ENCODE peak calls at places on chromosome X, in eight cellular contexts. M is PC-9; S is transverse colon; C is RWPE2; H is ascending aorta; N is breast epithelium; T is CD4-positive, CD25-positive, alpha-beta regulatory T cell; L is left ventricle myocardium inferior. P is an unnamed sample. For H3K9me3 and H3K36me3, the result is how much of the 10 kb centered on the place peaks cover.

GRCh38 chrX:22818061-22818460 is 181.7 kb upstream of the DDX53 start:
- DNase-seq in T (no peak), C (no peak), M (no peak), L (no peak), S (no peak), H (no peak), N (no peak), P (no peak)

GRCh38 chrX:10611441-10612090 is 8.8 kb downstream of the MID1 start:
- DNase-seq in M (no peak), T (no peak), C (no peak), L (no peak), N (no peak), H (no peak), S (no peak), P (no peak)

GRCh38 chrX:122241959-122242358 is 942.1 kb upstream of the GRIA3 start:
- DNase-seq in L (no peak), M (no peak), T (no peak), C (no peak), N (no peak), S (no peak), H (no peak), P (no peak)

GRCh38 chrX:125151146-125151545 is 168.5 kb upstream of the TEX13C start:
- DNase-seq in M (no peak), N (no peak), C (no peak), S (no peak), H (no peak), T (no peak), L (no peak), P (no peak)

GRCh38 chrX:129472116-129472515 is 51.2 kb downstream of the SMARCA1 start:
- DNase-seq in M (no peak), T (no peak), N (no peak), S (no peak), H (no peak), C (no peak), L (no peak), P (peak)

GRCh38 chrX:9913041-9913440 is 54.1 kb upstream of the CLDN34 start:
- DNase-seq in T (no peak), C (no peak), L (no peak), S (no peak), N (no peak), H (no peak), M (peak), P (no peak)

GRCh38 chrX:106286053-106286650 is 118.0 kb downstream of the PWWP3B start:
- DNase-seq in H (no peak), C (no peak), S (no peak), M (peak), N (no peak), L (no peak), T (no peak), P (no peak)

GRCh38 chrX:56069299-56069941 is 162.7 kb upstream of the KLF8 start:
- DNase-seq in H (no peak), L (no peak), T (no peak), M (no peak), N (no peak), S (no peak), C (no peak), P (no peak)

GRCh38 chrX:106726485-106727437 is at the start of gene RNF128:
- DNase-seq in L (no peak), C (peak), T (no peak), H (no peak), N (no peak), M (peak), S (peak), P (peak)

GRCh38 chrX:74537011-74537390 is 77.4 kb downstream of the RLIM start:
- DNase-seq in M (no peak), L (peak), T (no peak), N (no peak), H (no peak), S (no peak), C (no peak), P (no peak)
- H3K27ac ChIP-seq in M (no peak), L (peak), T (no peak), N (peak), H (peak), S (peak), C (peak), P (no peak)

GRCh38 chrX:40320819-40321218 is 223.1 kb upstream of the BCOR start:
- DNase-seq in T (no peak), L (no peak), N (no peak), S (no peak), C (no peak), M (no peak), H (no peak), P (no peak)
- H3K9me3 ChIP-seq in T (under half), L (under half), N (under half), S (under half), C (under half), M (under half), H (under half), P (under half)

GRCh38 chrX:46587753-46588171 is 14.2 kb downstream of the CHST7 start:
- DNase-seq in T (no peak), H (no peak), L (peak), M (no peak), C (no peak), N (no peak), S (no peak), P (no peak)
- H3K36me3 ChIP-seq in T (under half), H (under half), L (under half), M (under half), C (under half), N (under half), S (under half), P (under half)

GRCh38 chrX:39718951-39719350 is 378.8 kb downstream of the BCOR start:
- DNase-seq in N (no peak), L (no peak), M (no peak), C (no peak), T (no peak), S (no peak), H (peak), P (peak)

GRCh38 chrX:39716401-39716800 is 381.4 kb downstream of the BCOR start:
- DNase-seq in M (no peak), S (no peak), H (no peak), T (no peak), N (no peak), C (no peak), L (no peak), P (no peak)

GRCh38 chrX:39720945-39721344 is 376.8 kb downstream of the BCOR start:
- DNase-seq in M (no peak), L (no peak), T (no peak), H (peak), C (no peak), N (no peak), S (no peak), P (no peak)

GRCh38 chrX:39714471-39714870 is 383.3 kb downstream of the BCOR start:
- DNase-seq in T (no peak), L (no peak), M (no peak), C (no peak), N (no peak), H (no peak), S (no peak), P (no peak)

DNA sequence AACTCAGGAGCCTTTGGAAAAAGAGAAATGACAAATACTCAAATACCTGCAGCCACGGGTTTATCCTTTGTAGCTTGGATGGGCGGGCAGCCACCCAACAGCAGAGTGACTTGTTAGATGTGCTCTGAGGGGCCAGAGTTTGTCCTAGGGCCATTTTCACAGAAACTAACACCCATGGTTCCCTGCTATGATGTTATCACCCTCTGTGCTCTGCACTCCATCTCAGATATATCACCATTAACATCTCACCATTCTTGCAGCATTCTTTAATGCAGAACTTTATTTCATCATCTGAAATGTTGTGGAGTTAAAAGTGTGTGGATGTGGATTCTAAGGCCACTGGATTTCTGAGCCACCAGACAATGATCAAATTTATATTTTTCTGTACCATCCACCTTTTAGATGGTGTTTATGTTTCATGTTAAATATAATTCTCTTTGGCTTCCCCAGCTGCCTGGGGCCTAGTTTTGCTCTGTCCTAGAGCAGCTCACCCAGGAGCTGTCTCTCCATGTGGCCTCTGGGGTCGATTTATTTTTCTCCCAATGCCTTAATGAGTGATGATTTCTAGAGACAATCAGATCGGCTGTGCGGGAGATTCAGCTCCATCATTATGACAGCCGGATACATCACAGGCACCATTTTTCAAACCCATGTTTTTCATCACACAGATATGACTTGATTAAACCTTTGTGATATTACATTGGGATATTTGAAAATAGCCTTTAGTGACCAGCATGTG is 380.8 kb downstream of the BCOR start:
- DNase-seq in N (no peak), M (no peak), C (no peak), S (no peak), T (no peak), L (no peak), H (peak), P (no peak)
- H3K27ac ChIP-seq in N (no peak), M (no peak), C (no peak), S (no peak), T (no peak), L (no peak), H (no peak), P (no peak)

GRCh38 chrX:146658379-146658778 is 151.2 kb upstream of the CXorf51B start:
- DNase-seq in L (no peak), T (no peak), S (no peak), M (no peak), C (no peak), H (no peak), N (no peak), P (no peak)
- H3K9me3 ChIP-seq in L (under half), T (under half), S (under half), M (under half), C (under half), H (under half), N (under half), P (under half)

DNA sequence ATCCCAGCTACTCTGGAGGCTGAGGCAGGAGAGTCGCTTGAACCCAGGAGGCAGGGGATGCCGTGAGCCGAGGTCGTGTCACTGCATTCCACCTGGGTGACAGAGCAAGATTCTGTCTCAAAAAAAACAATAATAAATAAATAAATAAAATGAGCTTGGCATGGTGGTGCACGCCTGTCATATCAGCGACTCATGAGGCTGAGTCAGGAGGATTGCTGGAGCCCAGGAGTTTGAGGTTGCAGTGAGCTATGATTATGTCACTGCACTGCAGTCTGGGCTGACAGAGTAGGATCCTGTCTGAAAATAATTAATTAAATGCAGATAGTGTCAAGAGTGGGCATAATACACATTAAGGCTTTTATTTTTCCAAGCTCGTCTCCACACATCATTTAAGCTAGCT is 77.5 kb downstream of the DHRSX start:
- DNase-seq in T (no peak), H (no peak), N (no peak), C (no peak), S (no peak), M (no peak), L (no peak), P (no peak)
- H3K36me3 ChIP-seq in T (under half), H (under half), N (under half), C (under half), S (under half), M (under half), L (half or more), P (under half)

GRCh38 chrX:7145454-7145853 is 2.1 kb upstream of the STS start:
- DNase-seq in L (no peak), N (no peak), C (no peak), M (peak), T (no peak), S (no peak), H (no peak), P (peak)
- H3K27ac ChIP-seq in L (no peak), N (no peak), C (no peak), M (peak), T (no peak), S (peak), H (no peak), P (no peak)

P was measured in small intestine.